ENCODE peak calls at places on chromosomes 12 and 14, in four cellular contexts. C is choroid plexus epithelial cell, K is T-cell, A is fibroblast of the aortic adventitia. S is an unnamed sample.
A peak's percentile ranks its signal among the peaks of the same experiment; 100 is the strongest.

GRCh38 chr12:29374012-29374411 is 7.0 kb downstream of the ERGIC2 start:
- DNase-seq in C (no peak), K (no peak), A (no peak), S (no peak)

GRCh38 chr14:58078068-58078467 is 73.9 kb downstream of the ARMH4 start:
- DNase-seq in C (peak; percentile 80), K (no peak), A (peak; percentile 68), S (no peak)

GRCh38 chr14:75871181-75871880 is 110.5 kb downstream of the TGFB3 start:
- DNase-seq in C (peak; percentile 71), K (no peak), A (peak; percentile 51), S (no peak)

GRCh38 chr12:117208206-117208605 is 17.9 kb upstream of the FBXO21 start:
- DNase-seq in C (no peak), K (no peak), A (no peak), S (no peak)

GRCh38 chr14:30603402-30603801 is 18.7 kb upstream of the SCFD1 start:
- DNase-seq in C (no peak), K (no peak), A (no peak), S (no peak)

GRCh38 chr12:91441996-91442395 is 259.4 kb upstream of the DCN start:
- DNase-seq in C (no peak), K (no peak), A (no peak), S (no peak)

GRCh38 chr12:2264622-2265306 is 212.0 kb downstream of the CACNA1C start:
- DNase-seq in C (peak; percentile 94), K (no peak), A (peak; percentile 99), S (no peak)

GRCh38 chr12:6241495-6241894 is 41.3 kb downstream of the CD9 start:
- DNase-seq in C (no peak), K (no peak), A (no peak), S (no peak)

GRCh38 chr14:75399819-75400678 is 27.8 kb upstream of the JDP2 start:
- DNase-seq in C (no peak), K (no peak), A (peak; percentile 57), S (no peak)

GRCh38 chr12:92595663-92596062 is 107.1 kb upstream of the PLEKHG7 start:
- DNase-seq in C (no peak), K (no peak), A (no peak), S (no peak)

GRCh38 chr14:34012369-34012768 is 61.5 kb upstream of the EGLN3 start:
- DNase-seq in C (no peak), K (no peak), A (no peak), S (no peak)

GRCh38 chr14:33680873-33681272 is 270.0 kb downstream of the EGLN3 start:
- DNase-seq in C (no peak), K (no peak), A (no peak), S (no peak)

GRCh38 chr12:112130461-112130998 is 5.2 kb downstream of the TRAFD1 start:
- DNase-seq in C (peak; percentile 61), K (no peak), A (peak; percentile 29), S (peak; percentile 52)

GRCh38 chr12:121085113-121085841 is 46.2 kb upstream of the OASL start:
- DNase-seq in C (no peak), K (no peak), A (no peak), S (no peak)

GRCh38 chr12:12719496-12719895 is 2.3 kb downstream of the CDKN1B start:
- DNase-seq in C (peak; percentile 35), K (no peak), A (peak; percentile 35), S (peak; percentile 18)

GRCh38 chr12:31585271-31585670 is 5.7 kb downstream of the DENND5B start:
- DNase-seq in C (peak; percentile 88), K (no peak), A (peak; percentile 54), S (no peak)

GRCh38 chr14:55756563-55756962 is 176.6 kb downstream of the KTN1 start:
- DNase-seq in C (no peak), K (no peak), A (no peak), S (no peak)